ENCODE peak calls at places on chromosomes 2 and 18, in five cellular contexts. J, R, Y, V and U are unnamed samples.

GRCh38 chr18:32200766-32201165 is 10.9 kb downstream of the MEP1B start:
- DNase-seq in J (no peak), Y (no peak), V (no peak), R (no peak), U (no peak)

GRCh38 chr2:48906640-48907039 is 151.1 kb upstream of the LHCGR start:
- DNase-seq in R (no peak), J (no peak), Y (no peak), V (no peak), U (no peak)

GRCh38 chr2:101190753-101191516 is 39.8 kb upstream of the TBC1D8 start:
- DNase-seq in R (no peak), Y (no peak), V (no peak), J (no peak), U (no peak)

GRCh38 chr2:138994502-138994901 is 214.3 kb upstream of the NXPH2 start:
- DNase-seq in J (no peak), V (no peak), R (no peak), Y (no peak), U (no peak)

GRCh38 chr18:79772108-79772864 is 25.5 kb upstream of the KCNG2 start:
- DNase-seq in J (no peak), R (no peak), V (no peak), Y (no peak), U (no peak)

GRCh38 chr2:42103829-42104228 is 56.0 kb downstream of the PKDCC start:
- DNase-seq in J (no peak), R (no peak), V (no peak), Y (no peak), U (no peak)

GRCh38 chr2:70964596-70965386 is 13.6 kb upstream of the ANKRD53 start:
- DNase-seq in J (peak), Y (no peak), R (peak), V (peak), U (no peak)

GRCh38 chr2:136582631-136583205 is 182.6 kb upstream of the THSD7B start:
- DNase-seq in V (no peak), R (no peak), J (peak), Y (no peak), U (no peak)

GRCh38 chr2:103667335-103667884 is 905.6 kb downstream of the TMEM182 start:
- DNase-seq in J (no peak), Y (no peak), R (no peak), V (no peak), U (no peak)

GRCh38 chr18:48875942-48876511 is 74.7 kb downstream of the SMAD7 start:
- DNase-seq in Y (no peak), R (no peak), V (peak), J (no peak), U (no peak)

GRCh38 chr18:79685281-79685680 is 5.7 kb downstream of the CTDP1 start:
- DNase-seq in R (no peak), Y (no peak), J (no peak), V (no peak), U (no peak)

GRCh38 chr2:45170976-45171514 is 161.8 kb upstream of the SIX2 start:
- DNase-seq in Y (no peak), J (no peak), V (no peak), R (no peak), U (no peak)

GRCh38 chr2:217935901-217936684 is 66.7 kb downstream of the TNS1 start:
- DNase-seq in R (peak), Y (no peak), V (peak), J (no peak), U (no peak)

GRCh38 chr2:103847276-103847675 is 1006.6 kb upstream of the POU3F3 start:
- DNase-seq in R (no peak), V (no peak), J (no peak), Y (no peak), U (no peak)

GRCh38 chr2:55175254-55176093 is 56.6 kb downstream of the CLHC1 start:
- DNase-seq in R (peak), J (peak), Y (peak), V (no peak), U (peak)

GRCh38 chr2:204706939-204707338 is 161.7 kb downstream of the PARD3B start:
- DNase-seq in J (no peak), R (peak), V (no peak), Y (no peak), U (no peak)

GRCh38 chr18:13892098-13892497 is 23.2 kb downstream of the MC2R start:
- DNase-seq in J (no peak), R (no peak), Y (no peak), V (no peak), U (no peak)

GRCh38 chr2:100880730-100881129 is 60.8 kb downstream of the NPAS2 start:
- DNase-seq in V (no peak), J (peak), Y (no peak), R (no peak), U (no peak)

GRCh38 chr18:63342206-63342605 is 22.6 kb upstream of the BCL2 start:
- DNase-seq in V (no peak), J (peak), R (peak), Y (no peak), U (no peak)

GRCh38 chr18:985301-985700 is 80.6 kb downstream of the ADCYAP1 start:
- DNase-seq in R (no peak), V (no peak), Y (no peak), J (no peak), U (no peak)

GRCh38 chr2:181104512-181105121 is 124.2 kb downstream of the UBE2E3 start:
- DNase-seq in Y (peak), V (no peak), R (peak), J (peak), U (no peak)

GRCh38 chr18:43780782-43781340 is 503.6 kb upstream of the SYT4 start:
- DNase-seq in V (no peak), J (peak), Y (peak), R (peak), U (no peak)

GRCh38 chr2:27236626-27237025 is 19.5 kb downstream of the CAD start:
- DNase-seq in V (no peak), Y (no peak), J (no peak), R (no peak), U (no peak)

GRCh38 chr2:189362283-189362682 is 79.0 kb upstream of the WDR75 start:
- DNase-seq in Y (no peak), V (no peak), J (no peak), R (no peak), U (no peak)

GRCh38 chr2:134835471-134835870 is 2.9 kb upstream of the ACMSD start:
- DNase-seq in R (no peak), J (no peak), Y (no peak), V (no peak), U (no peak)

GRCh38 chr2:9083287-9083686 is 79.8 kb upstream of the MBOAT2 start:
- DNase-seq in V (no peak), Y (no peak), R (no peak), J (no peak), U (no peak)

GRCh38 chr2:9169310-9170107 is 37.1 kb upstream of the ASAP2 start:
- DNase-seq in R (no peak), Y (no peak), V (no peak), J (no peak), U (no peak)

GRCh38 chr2:65098741-65099140 is 31.2 kb downstream of the RAB1A start:
- DNase-seq in Y (no peak), R (no peak), V (no peak), J (peak), U (no peak)